ENCODE peak calls at places on chromosomes 16 and 17, in seven cellular contexts. One of them, this sample, is unnamed.

GRCh38 chr16:67531247-67531646 is 2.6 kb downstream of the RIPOR1 start:
- DNase-seq in GM06990: no peak
- DNase-seq in cardiac fibroblast: no peak
- DNase-seq in right atrium auricular region: no peak
- DNase-seq in cardiac muscle cell: no peak
- DNase-seq in AG09309: no peak
- DNase-seq in dorsolateral prefrontal cortex: no peak
- DNase-seq in this sample: no peak

GRCh38 chr17:78364436-78365281 is 4.8 kb upstream of the SOCS3 start:
- DNase-seq in GM06990: no peak
- DNase-seq in cardiac fibroblast: no peak
- DNase-seq in right atrium auricular region: no peak
- DNase-seq in cardiac muscle cell: no peak
- DNase-seq in AG09309: no peak
- DNase-seq in dorsolateral prefrontal cortex: no peak
- DNase-seq in this sample: no peak

GRCh38 chr16:27330542-27330941 is 16.8 kb downstream of the IL4R start:
- DNase-seq in GM06990: no peak
- DNase-seq in cardiac fibroblast: peak
- DNase-seq in right atrium auricular region: peak
- DNase-seq in cardiac muscle cell: peak
- DNase-seq in AG09309: peak
- DNase-seq in dorsolateral prefrontal cortex: no peak
- DNase-seq in this sample: peak

GRCh38 chr16:66170989-66171388 is 195.5 kb upstream of the CDH5 start:
- DNase-seq in GM06990: no peak
- DNase-seq in cardiac fibroblast: no peak
- DNase-seq in right atrium auricular region: no peak
- DNase-seq in cardiac muscle cell: no peak
- DNase-seq in AG09309: no peak
- DNase-seq in dorsolateral prefrontal cortex: no peak
- DNase-seq in this sample: no peak

GRCh38 chr16:9286930-9287329 is 195.5 kb downstream of the HAPSTR1 start:
- DNase-seq in GM06990: no peak
- DNase-seq in cardiac fibroblast: no peak
- DNase-seq in right atrium auricular region: no peak
- DNase-seq in cardiac muscle cell: no peak
- DNase-seq in AG09309: no peak
- DNase-seq in dorsolateral prefrontal cortex: no peak
- DNase-seq in this sample: no peak

GRCh38 chr17:74779948-74780400 is 3.8 kb upstream of the NAT9 start:
- DNase-seq in GM06990: peak
- DNase-seq in cardiac fibroblast: no peak
- DNase-seq in right atrium auricular region: peak
- DNase-seq in cardiac muscle cell: no peak
- DNase-seq in AG09309: no peak
- DNase-seq in dorsolateral prefrontal cortex: no peak
- DNase-seq in this sample: no peak

GRCh38 chr17:42548070-42548837 is 4.5 kb upstream of the HSD17B1 start:
- DNase-seq in GM06990: peak
- DNase-seq in cardiac fibroblast: peak
- DNase-seq in right atrium auricular region: no peak
- DNase-seq in cardiac muscle cell: peak
- DNase-seq in AG09309: no peak
- DNase-seq in dorsolateral prefrontal cortex: no peak
- DNase-seq in this sample: no peak

GRCh38 chr17:7070712-7071111 is 9.3 kb downstream of the CLEC10A start:
- DNase-seq in GM06990: no peak
- DNase-seq in cardiac fibroblast: no peak
- DNase-seq in right atrium auricular region: no peak
- DNase-seq in cardiac muscle cell: no peak
- DNase-seq in AG09309: no peak
- DNase-seq in dorsolateral prefrontal cortex: no peak
- DNase-seq in this sample: no peak

GRCh38 chr17:36936455-36936934 is 780 bp upstream of the LHX1 start:
- DNase-seq in GM06990: no peak
- DNase-seq in cardiac fibroblast: no peak
- DNase-seq in right atrium auricular region: no peak
- DNase-seq in cardiac muscle cell: no peak
- DNase-seq in AG09309: no peak
- DNase-seq in dorsolateral prefrontal cortex: no peak
- DNase-seq in this sample: no peak

GRCh38 chr17:61397086-61397842 is 2.4 kb upstream of the TBX2 start:
- DNase-seq in GM06990: no peak
- DNase-seq in cardiac fibroblast: peak
- DNase-seq in right atrium auricular region: no peak
- DNase-seq in cardiac muscle cell: peak
- DNase-seq in AG09309: no peak
- DNase-seq in dorsolateral prefrontal cortex: no peak
- DNase-seq in this sample: no peak

GRCh38 chr16:946048-946395 is 24.8 kb downstream of the LMF1 start:
- DNase-seq in GM06990: no peak
- DNase-seq in cardiac fibroblast: peak
- DNase-seq in right atrium auricular region: no peak
- DNase-seq in cardiac muscle cell: no peak
- DNase-seq in AG09309: no peak
- DNase-seq in dorsolateral prefrontal cortex: no peak
- DNase-seq in this sample: no peak

GRCh38 chr16:14958970-14959369 is 15.9 kb upstream of the PDXDC1 start:
- DNase-seq in GM06990: no peak
- DNase-seq in cardiac fibroblast: no peak
- DNase-seq in right atrium auricular region: no peak
- DNase-seq in cardiac muscle cell: no peak
- DNase-seq in AG09309: no peak
- DNase-seq in dorsolateral prefrontal cortex: no peak
- DNase-seq in this sample: peak

GRCh38 chr17:74234482-74234881 is 21.1 kb downstream of the TTYH2 start:
- DNase-seq in GM06990: no peak
- DNase-seq in cardiac fibroblast: no peak
- DNase-seq in right atrium auricular region: no peak
- DNase-seq in cardiac muscle cell: no peak
- DNase-seq in AG09309: no peak
- DNase-seq in dorsolateral prefrontal cortex: no peak
- DNase-seq in this sample: no peak

GRCh38 chr17:59698143-59698542 is 9.1 kb downstream of the PTRH2 start:
- DNase-seq in GM06990: no peak
- DNase-seq in cardiac fibroblast: no peak
- DNase-seq in right atrium auricular region: no peak
- DNase-seq in cardiac muscle cell: no peak
- DNase-seq in AG09309: no peak
- DNase-seq in dorsolateral prefrontal cortex: no peak
- DNase-seq in this sample: no peak

GRCh38 chr17:65074778-65075250 is 18.3 kb upstream of the GNA13 start:
- DNase-seq in GM06990: no peak
- DNase-seq in cardiac fibroblast: no peak
- DNase-seq in right atrium auricular region: peak
- DNase-seq in cardiac muscle cell: peak
- DNase-seq in AG09309: no peak
- DNase-seq in dorsolateral prefrontal cortex: no peak
- DNase-seq in this sample: no peak

GRCh38 chr16:1984347-1985225 is 593 bp downstream of the GFER start:
- DNase-seq in GM06990: no peak
- DNase-seq in cardiac fibroblast: peak
- DNase-seq in right atrium auricular region: no peak
- DNase-seq in cardiac muscle cell: no peak
- DNase-seq in AG09309: no peak
- DNase-seq in dorsolateral prefrontal cortex: no peak
- DNase-seq in this sample: no peak

GRCh38 chr16:79146-80054 is 1.4 kb downstream of the MPG start:
- DNase-seq in GM06990: no peak
- DNase-seq in cardiac fibroblast: peak
- DNase-seq in right atrium auricular region: no peak
- DNase-seq in cardiac muscle cell: peak
- DNase-seq in AG09309: no peak
- DNase-seq in dorsolateral prefrontal cortex: no peak
- DNase-seq in this sample: peak

GRCh38 chr17:32265192-32265895 is at the start of gene RHBDL3:
- DNase-seq in GM06990: no peak
- DNase-seq in cardiac fibroblast: no peak
- DNase-seq in right atrium auricular region: no peak
- DNase-seq in cardiac muscle cell: no peak
- DNase-seq in AG09309: no peak
- DNase-seq in dorsolateral prefrontal cortex: no peak
- DNase-seq in this sample: no peak

GRCh38 chr17:32264823-32265191 is 825 bp upstream of the RHBDL3 start:
- DNase-seq in GM06990: no peak
- DNase-seq in cardiac fibroblast: no peak
- DNase-seq in right atrium auricular region: no peak
- DNase-seq in cardiac muscle cell: no peak
- DNase-seq in AG09309: no peak
- DNase-seq in dorsolateral prefrontal cortex: no peak
- DNase-seq in this sample: no peak

GRCh38 chr17:32261937-32262510 is 3.6 kb upstream of the RHBDL3 start:
- DNase-seq in GM06990: no peak
- DNase-seq in cardiac fibroblast: no peak
- DNase-seq in right atrium auricular region: no peak
- DNase-seq in cardiac muscle cell: no peak
- DNase-seq in AG09309: no peak
- DNase-seq in dorsolateral prefrontal cortex: no peak
- DNase-seq in this sample: no peak

GRCh38 chr17:32265896-32266388 is 310 bp downstream of the RHBDL3 start:
- DNase-seq in GM06990: no peak
- DNase-seq in cardiac fibroblast: no peak
- DNase-seq in right atrium auricular region: no peak
- DNase-seq in cardiac muscle cell: no peak
- DNase-seq in AG09309: no peak
- DNase-seq in dorsolateral prefrontal cortex: no peak
- DNase-seq in this sample: no peak

DNA sequence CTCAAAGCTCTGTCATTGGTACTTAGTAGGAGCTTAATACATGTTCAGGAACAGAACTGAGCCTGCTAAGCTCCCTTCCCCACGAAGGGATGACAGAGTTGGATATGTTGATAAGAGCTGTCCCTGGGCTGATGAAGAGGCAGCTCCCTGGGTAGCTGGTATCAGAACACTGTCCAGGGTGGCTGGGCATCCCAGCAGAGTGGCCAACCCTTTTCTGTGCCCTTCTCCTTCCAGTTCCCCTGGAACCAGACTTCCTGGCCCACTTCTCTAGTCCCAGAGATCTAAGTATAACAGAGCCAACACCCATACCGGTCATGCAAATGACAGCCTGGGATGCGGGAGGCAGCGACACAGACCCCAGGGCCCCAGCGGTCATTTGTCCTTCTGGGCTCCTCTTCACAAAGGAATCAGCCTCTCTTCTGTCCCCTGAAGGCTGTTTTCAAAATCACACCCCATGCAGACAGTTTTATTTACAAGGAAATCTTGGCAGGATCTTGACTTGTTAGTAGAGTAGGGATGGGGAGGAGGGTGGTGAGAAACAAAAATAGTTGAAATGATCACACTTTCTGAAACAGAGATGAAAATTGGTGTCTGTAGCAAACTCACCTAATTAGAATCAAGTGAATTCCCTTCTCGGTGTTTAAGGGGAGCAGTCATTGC is 1.4 kb upstream of the RHBDL3 start:
- DNase-seq in GM06990: no peak
- DNase-seq in cardiac fibroblast: no peak
- DNase-seq in right atrium auricular region: no peak
- DNase-seq in cardiac muscle cell: no peak
- DNase-seq in AG09309: no peak
- DNase-seq in dorsolateral prefrontal cortex: no peak
- DNase-seq in this sample: no peak
- TF ChIP-seq CTCF in GM06990: no peak
- TF ChIP-seq CTCF in cardiac fibroblast: peak
- TF ChIP-seq CTCF in right atrium auricular region: no peak
- TF ChIP-seq CTCF in cardiac muscle cell: peak
- TF ChIP-seq CTCF in AG09309: peak
- TF ChIP-seq CTCF in dorsolateral prefrontal cortex: peak
- TF ChIP-seq CTCF in this sample: peak

DNA sequence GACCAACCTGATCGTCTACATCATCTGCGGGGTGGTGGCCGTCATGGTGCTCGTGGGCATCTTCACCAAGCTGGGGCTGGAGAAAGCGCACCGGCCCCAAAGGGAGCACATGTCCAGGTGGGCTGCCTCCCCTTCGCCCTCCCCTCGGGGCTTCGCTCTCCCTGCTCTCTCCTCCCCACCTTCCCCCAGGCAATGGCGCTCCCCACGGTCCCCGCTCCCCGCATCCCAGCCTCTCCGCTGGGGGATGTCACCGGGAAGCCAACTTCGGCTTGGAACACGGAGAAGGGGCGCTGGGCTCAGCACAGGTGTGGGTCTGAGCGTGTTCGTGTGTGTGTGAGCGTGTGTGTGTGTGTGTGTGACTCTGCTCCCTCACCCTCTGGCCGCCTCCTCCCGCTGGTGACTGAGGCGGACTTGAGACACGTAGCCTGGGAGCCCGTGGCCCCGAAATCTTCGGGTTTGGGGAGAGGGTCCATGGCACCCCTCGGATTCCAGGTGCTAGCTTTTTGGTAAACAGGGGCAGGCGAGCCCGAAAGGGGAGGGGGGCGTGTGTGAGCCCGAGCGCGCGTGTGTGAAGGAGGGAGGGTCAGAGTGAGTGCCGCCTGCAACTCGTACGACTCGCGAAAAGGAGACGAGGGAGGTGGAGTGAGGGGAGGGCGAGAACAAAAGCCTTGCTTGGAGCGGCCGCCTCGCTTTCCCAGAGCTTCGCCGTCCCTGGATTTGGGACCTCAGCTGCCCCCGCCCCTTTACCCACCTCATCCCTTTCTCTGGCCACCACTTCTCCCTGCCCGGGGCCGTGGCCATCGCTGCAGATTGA is 1.3 kb downstream of the SHISA9 start:
- DNase-seq in GM06990: no peak
- DNase-seq in cardiac fibroblast: no peak
- DNase-seq in right atrium auricular region: no peak
- DNase-seq in cardiac muscle cell: no peak
- DNase-seq in AG09309: no peak
- DNase-seq in dorsolateral prefrontal cortex: no peak
- DNase-seq in this sample: no peak
- H3K4me3 ChIP-seq in GM06990: no peak
- H3K4me3 ChIP-seq in cardiac fibroblast: no peak
- H3K4me3 ChIP-seq in right atrium auricular region: peak
- H3K4me3 ChIP-seq in cardiac muscle cell: peak
- H3K4me3 ChIP-seq in AG09309: no peak
- H3K4me3 ChIP-seq in dorsolateral prefrontal cortex: peak
- H3K4me3 ChIP-seq in this sample: peak

GRCh38 chr17:39261286-39261685 is 35.5 kb upstream of the STAC2 start:
- DNase-seq in GM06990: no peak
- DNase-seq in cardiac fibroblast: no peak
- DNase-seq in right atrium auricular region: peak
- DNase-seq in cardiac muscle cell: no peak
- DNase-seq in AG09309: no peak
- DNase-seq in dorsolateral prefrontal cortex: no peak
- DNase-seq in this sample: no peak
- TF ChIP-seq CTCF in GM06990: peak
- TF ChIP-seq CTCF in cardiac fibroblast: peak
- TF ChIP-seq CTCF in right atrium auricular region: no peak
- TF ChIP-seq CTCF in cardiac muscle cell: peak
- TF ChIP-seq CTCF in AG09309: peak
- TF ChIP-seq CTCF in dorsolateral prefrontal cortex: no peak
- TF ChIP-seq CTCF in this sample: no peak

DNA sequence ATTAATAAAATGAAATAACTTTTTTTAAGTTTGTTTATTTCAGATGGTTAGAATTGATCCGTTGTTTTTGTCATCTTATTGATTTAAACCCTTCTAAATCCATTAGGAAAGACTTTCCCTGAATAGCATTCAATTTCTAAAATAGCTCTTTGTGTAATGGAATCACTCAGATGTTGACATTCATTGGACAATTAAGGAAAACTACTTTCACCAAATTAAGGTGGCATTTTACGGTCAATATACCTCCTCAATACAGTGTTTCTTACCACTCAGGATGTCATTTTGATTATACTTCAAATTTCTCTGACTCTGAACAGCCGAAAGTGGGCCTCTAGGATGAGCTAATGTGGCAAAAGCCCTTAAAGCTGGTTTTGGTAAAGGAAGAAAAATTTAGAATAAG is 1.8 kb downstream of the ARL6IP1 start:
- DNase-seq in GM06990: no peak
- DNase-seq in cardiac fibroblast: no peak
- DNase-seq in right atrium auricular region: no peak
- DNase-seq in cardiac muscle cell: no peak
- DNase-seq in AG09309: no peak
- DNase-seq in dorsolateral prefrontal cortex: no peak
- DNase-seq in this sample: no peak
- H3K4me3 ChIP-seq in GM06990: peak
- H3K4me3 ChIP-seq in cardiac fibroblast: peak
- H3K4me3 ChIP-seq in right atrium auricular region: no peak
- H3K4me3 ChIP-seq in cardiac muscle cell: peak
- H3K4me3 ChIP-seq in AG09309: peak
- H3K4me3 ChIP-seq in dorsolateral prefrontal cortex: peak
- H3K4me3 ChIP-seq in this sample: peak

This sample was measured in fibroblast of mammary gland.